ENCODE peak calls at places on chromosomes 16 and 17, in six cellular contexts. M, U, A, R, O and G are unnamed samples.

GRCh38 chr16:12572316-12572985 is 231.2 kb downstream of the CPPED1 start:
- DNase-seq in A (peak), U (no peak), R (no peak), M (no peak), O (no peak), G (no peak)

GRCh38 chr16:26598061-26598460 is 468.7 kb upstream of the C16orf82 start:
- DNase-seq in R (no peak), O (no peak), U (no peak), A (no peak), M (no peak), G (no peak)

GRCh38 chr17:2238432-2239169 is 65.0 kb downstream of the SMG6 start:
- DNase-seq in M (no peak), A (no peak), U (no peak), O (no peak), R (no peak), G (no peak)

GRCh38 chr17:17420561-17421269 is 56.1 kb upstream of the MED9 start:
- DNase-seq in M (peak), O (peak), A (peak), U (no peak), R (no peak), G (peak)

GRCh38 chr17:55434721-55435120 is 13.1 kb upstream of the MMD start:
- DNase-seq in U (no peak), O (no peak), A (no peak), R (no peak), M (no peak), G (no peak)

GRCh38 chr16:13453938-13454553 is 465.9 kb upstream of the ERCC4 start:
- DNase-seq in M (peak), A (no peak), R (peak), O (no peak), U (peak), G (peak)

GRCh38 chr16:78353610-78354009 is 254.2 kb downstream of the WWOX start:
- DNase-seq in R (no peak), O (no peak), M (no peak), A (no peak), U (no peak), G (no peak)

GRCh38 chr17:17445925-17446665 is 30.7 kb upstream of the MED9 start:
- DNase-seq in R (peak), M (peak), O (peak), U (peak), A (no peak), G (peak)

GRCh38 chr17:7656958-7657715 is 6.4 kb downstream of the ATP1B2 start:
- DNase-seq in M (no peak), R (no peak), A (no peak), U (peak), O (no peak), G (no peak)

GRCh38 chr17:73043686-73044581 is 48.6 kb downstream of the SLC39A11 start:
- DNase-seq in U (no peak), R (no peak), O (peak), M (peak), A (no peak), G (peak)

GRCh38 chr17:27475981-27476895 is 20.0 kb downstream of the KSR1 start:
- DNase-seq in A (no peak), U (no peak), O (no peak), M (no peak), R (no peak), G (no peak)

GRCh38 chr17:13793951-13794350 is 192.2 kb upstream of the HS3ST3A1 start:
- DNase-seq in O (no peak), U (no peak), M (no peak), R (no peak), A (no peak), G (no peak)

GRCh38 chr17:60163108-60163784 is 13.5 kb downstream of the CA4 start:
- DNase-seq in A (peak), O (no peak), R (peak), M (no peak), U (peak), G (no peak)

GRCh38 chr17:63433746-63434591 is 12.1 kb downstream of the CYB561 start:
- DNase-seq in O (peak), A (no peak), U (peak), M (peak), R (no peak), G (peak)

GRCh38 chr17:33328129-33328528 is 35.0 kb upstream of the ASIC2 start:
- DNase-seq in O (no peak), R (no peak), M (no peak), U (peak), A (no peak), G (no peak)

GRCh38 chr17:60049936-60050335 is 28.8 kb downstream of the HEATR6 start:
- DNase-seq in A (no peak), M (no peak), R (no peak), O (no peak), U (no peak), G (no peak)

GRCh38 chr16:86826931-86827330 is 248.6 kb downstream of the FOXL1 start:
- DNase-seq in O (no peak), U (no peak), R (no peak), A (no peak), M (peak), G (peak)

GRCh38 chr16:57567691-57568090 is 25.2 kb downstream of the ADGRG5 start:
- DNase-seq in A (peak), U (no peak), R (no peak), M (no peak), O (no peak), G (no peak)

GRCh38 chr17:72953621-72954020 is 138.9 kb downstream of the SLC39A11 start:
- DNase-seq in A (no peak), O (no peak), R (no peak), M (no peak), U (no peak), G (no peak)

GRCh38 chr16:90020838-90021382 is 1.7 kb upstream of the DBNDD1 start:
- DNase-seq in O (no peak), R (no peak), M (peak), U (no peak), A (no peak), G (no peak)

GRCh38 chr16:31695667-31696066 is 168.0 kb downstream of the AHSP start:
- DNase-seq in O (no peak), U (no peak), M (no peak), R (no peak), A (no peak), G (no peak)

GRCh38 chr16:50202926-50203624 is 50.0 kb downstream of the TENT4B start:
- DNase-seq in O (peak), U (peak), A (no peak), R (peak), M (peak), G (peak)

GRCh38 chr17:69492410-69493071 is 78.0 kb downstream of the MAP2K6 start:
- DNase-seq in A (no peak), O (peak), M (peak), R (peak), U (no peak), G (peak)

GRCh38 chr16:4962716-4963115 is 4.6 kb downstream of the SEC14L5 start:
- DNase-seq in U (no peak), M (no peak), A (no peak), O (no peak), R (no peak), G (no peak)

GRCh38 chr16:426115-426905 is 861 bp downstream of the RAB11FIP3 start:
- DNase-seq in M (no peak), A (no peak), O (no peak), U (no peak), R (no peak), G (peak)

GRCh38 chr17:80558046-80558445 is 13.4 kb downstream of the RPTOR start:
- DNase-seq in A (no peak), R (no peak), U (no peak), M (no peak), O (no peak), G (no peak)

GRCh38 chr17:40552806-40553693 is 12.2 kb downstream of the CCR7 start:
- DNase-seq in U (no peak), O (no peak), A (peak), M (no peak), R (no peak), G (no peak)

GRCh38 chr17:26775219-26775822 is 518.6 kb upstream of the WSB1 start:
- DNase-seq in M (no peak), O (no peak), A (peak), U (no peak), R (no peak), G (no peak)

GRCh38 chr16:86285938-86286921 is 224.1 kb upstream of the FOXF1 start:
- DNase-seq in U (no peak), M (no peak), R (no peak), A (peak), O (no peak), G (no peak)

GRCh38 chr17:59838196-59838911 is 54.4 kb downstream of the TUBD1 start:
- DNase-seq in A (no peak), U (no peak), O (peak), R (no peak), M (peak), G (no peak)

GRCh38 chr16:77541131-77541530 is 106.3 kb upstream of the ADAMTS18 start:
- DNase-seq in A (no peak), U (no peak), M (no peak), O (no peak), R (no peak), G (no peak)

GRCh38 chr16:50296807-50297206 is 30.5 kb downstream of the ADCY7 start:
- DNase-seq in R (no peak), M (no peak), O (no peak), U (no peak), A (no peak), G (no peak)

GRCh38 chr17:35612924-35613521 is 25.9 kb downstream of the AP2B1 start:
- DNase-seq in O (no peak), U (peak), M (peak), R (no peak), A (no peak), G (peak)

GRCh38 chr17:80220709-80221215 is 535 bp downstream of the SLC26A11 start:
- DNase-seq in O (no peak), M (no peak), R (peak), U (no peak), A (no peak), G (peak)

GRCh38 chr17:50087912-50088405 is 7.2 kb upstream of the PDK2 start:
- DNase-seq in R (no peak), A (no peak), O (no peak), M (no peak), U (no peak), G (no peak)

GRCh38 chr17:74922172-74922571 is 883 bp downstream of the USH1G start:
- DNase-seq in R (no peak), A (no peak), U (no peak), O (no peak), M (no peak), G (no peak)